ENCODE peak calls at places on chromosomes 3 and 15, in five cellular contexts. T is CD8-positive, alpha-beta T cell; R is activated B cell treated with CpG ODN at 0.5 μM for 24 hours; J is GM06990; W is heart right ventricle. U is an unnamed sample.

GRCh38 chr15:61621146-61621545 is 392.0 kb upstream of the RORA start:
- DNase-seq in T (no peak), R (no peak), J (no peak), W (no peak), U (no peak)

GRCh38 chr3:61090770-61091169 is 160.5 kb downstream of the FHIT start:
- DNase-seq in T (no peak), R (no peak), J (no peak), W (no peak), U (no peak)

GRCh38 chr15:70699873-70700272 is 63.5 kb downstream of the UACA start:
- DNase-seq in T (no peak), R (no peak), J (no peak), W (no peak), U (no peak)

GRCh38 chr3:42501681-42502428 is 588 bp upstream of the VIPR1 start:
- DNase-seq in T (peak), R (peak), J (peak), W (peak), U (peak)

GRCh38 chr3:52346623-52347530 is 30.8 kb downstream of the DNAH1 start:
- DNase-seq in T (no peak), R (no peak), J (no peak), W (peak), U (no peak)

GRCh38 chr3:82474711-82475110 is 713.3 kb upstream of the GBE1 start:
- DNase-seq in T (no peak), R (no peak), J (no peak), W (no peak), U (no peak)

GRCh38 chr3:70409018-70409417 is 96.6 kb upstream of the MDFIC2 start:
- DNase-seq in T (no peak), R (no peak), J (no peak), W (no peak), U (no peak)

GRCh38 chr15:97082835-97083234 is 752.3 kb downstream of the NR2F2 start:
- DNase-seq in T (no peak), R (no peak), J (no peak), W (no peak), U (no peak)

GRCh38 chr3:12759097-12759679 is at the start of gene TMEM40:
- DNase-seq in T (no peak), R (no peak), J (no peak), W (no peak), U (no peak)

GRCh38 chr3:44419923-44420650 is 57.4 kb downstream of the ZNF445 start:
- DNase-seq in T (no peak), R (no peak), J (no peak), W (no peak), U (no peak)

GRCh38 chr3:8579101-8579500 is 65.5 kb downstream of the SSUH2 start:
- DNase-seq in T (no peak), R (no peak), J (peak), W (no peak), U (no peak)

GRCh38 chr3:52623234-52623792 is 62.4 kb downstream of the PBRM1 start:
- DNase-seq in T (no peak), R (no peak), J (no peak), W (no peak), U (no peak)

GRCh38 chr3:69994934-69995333 is 4.6 kb upstream of the SAMMSON start:
- DNase-seq in T (no peak), R (no peak), J (no peak), W (no peak), U (no peak)

GRCh38 chr3:189337672-189338071 is 165.9 kb downstream of the TPRG1 start:
- DNase-seq in T (no peak), R (no peak), J (no peak), W (no peak), U (no peak)

GRCh38 chr3:150227839-150228238 is 180.3 kb upstream of the TSC22D2 start:
- DNase-seq in T (no peak), R (no peak), J (peak), W (peak), U (no peak)

GRCh38 chr15:85742186-85742751 is 52.5 kb downstream of the KLHL25 start:
- DNase-seq in T (no peak), R (no peak), J (no peak), W (no peak), U (no peak)

GRCh38 chr15:29568840-29569532 is 253.3 kb downstream of the TJP1 start:
- DNase-seq in T (no peak), R (no peak), J (no peak), W (no peak), U (no peak)

GRCh38 chr3:178170698-178171535 is 365.3 kb upstream of the KCNMB2 start:
- DNase-seq in T (no peak), R (no peak), J (no peak), W (no peak), U (no peak)

GRCh38 chr3:177441813-177442646 is 244.7 kb upstream of the TBL1XR1 start:
- DNase-seq in T (no peak), R (peak), J (peak), W (no peak), U (no peak)

GRCh38 chr15:54772663-54773062 is 424.1 kb downstream of the RSL24D1 start:
- DNase-seq in T (no peak), R (no peak), J (no peak), W (no peak), U (no peak)

GRCh38 chr3:10783360-10784346 is 32.4 kb upstream of the SLC6A11 start:
- DNase-seq in T (no peak), R (no peak), J (no peak), W (no peak), U (no peak)

GRCh38 chr3:64501298-64501906 is 186.4 kb downstream of the ADAMTS9 start:
- DNase-seq in T (no peak), R (no peak), J (no peak), W (no peak), U (no peak)

GRCh38 chr3:9897408-9898372 is 5.0 kb upstream of the IL17RE start:
- DNase-seq in T (no peak), R (no peak), J (no peak), W (no peak), U (no peak)

GRCh38 chr3:195224156-195224979 is 46.6 kb downstream of the XXYLT1 start:
- DNase-seq in T (no peak), R (peak), J (no peak), W (no peak), U (no peak)

GRCh38 chr3:27326211-27326948 is 42.8 kb downstream of the NEK10 start:
- DNase-seq in T (no peak), R (no peak), J (no peak), W (no peak), U (no peak)

GRCh38 chr3:151403246-151403645 is 18.7 kb upstream of the P2RY12 start:
- DNase-seq in T (no peak), R (no peak), J (no peak), W (no peak), U (no peak)

GRCh38 chr3:127628788-127629456 is at the start of gene PODXL2:
- DNase-seq in T (peak), R (peak), J (peak), W (peak), U (peak)

GRCh38 chr3:8576436-8576835 is 68.2 kb downstream of the SSUH2 start:
- DNase-seq in T (no peak), R (no peak), J (no peak), W (no peak), U (no peak)

GRCh38 chr15:38842991-38843610 is 278.5 kb upstream of the RASGRP1 start:
- DNase-seq in T (no peak), R (no peak), J (no peak), W (no peak), U (no peak)

GRCh38 chr3:158420654-158421396 is 150.2 kb upstream of the MLF1 start:
- DNase-seq in T (no peak), R (no peak), J (peak), W (no peak), U (no peak)

GRCh38 chr3:108079877-108080276 is 11.0 kb downstream of the CD47 start:
- DNase-seq in T (no peak), R (no peak), J (no peak), W (no peak), U (no peak)

GRCh38 chr3:58025824-58026579 is 17.8 kb downstream of the FLNB start:
- DNase-seq in T (no peak), R (no peak), J (no peak), W (no peak), U (no peak)

GRCh38 chr3:38480930-38481329 is 15.2 kb upstream of the EXOG start:
- DNase-seq in T (no peak), R (no peak), J (no peak), W (no peak), U (no peak)

GRCh38 chr15:73237910-73238309 is 130.8 kb downstream of the HCN4 start:
- DNase-seq in T (no peak), R (no peak), J (no peak), W (no peak), U (no peak)

GRCh38 chr15:20345401-20345958 is 196.1 kb downstream of the GOLGA6L6 start:
- DNase-seq in T (no peak), R (no peak), J (no peak), W (no peak), U (no peak)

GRCh38 chr3:129608087-129608935 is 1.8 kb upstream of the PLXND1 start:
- DNase-seq in T (no peak), R (no peak), J (no peak), W (peak), U (no peak)

GRCh38 chr3:107855710-107856109 is 235.1 kb downstream of the CD47 start:
- DNase-seq in T (no peak), R (no peak), J (no peak), W (no peak), U (no peak)

GRCh38 chr15:69540622-69541021 is 88.0 kb downstream of the RPLP1 start:
- DNase-seq in T (no peak), R (no peak), J (no peak), W (no peak), U (no peak)

GRCh38 chr15:85764649-85765277 is 30.0 kb downstream of the KLHL25 start:
- DNase-seq in T (no peak), R (no peak), J (no peak), W (no peak), U (no peak)

DNA sequence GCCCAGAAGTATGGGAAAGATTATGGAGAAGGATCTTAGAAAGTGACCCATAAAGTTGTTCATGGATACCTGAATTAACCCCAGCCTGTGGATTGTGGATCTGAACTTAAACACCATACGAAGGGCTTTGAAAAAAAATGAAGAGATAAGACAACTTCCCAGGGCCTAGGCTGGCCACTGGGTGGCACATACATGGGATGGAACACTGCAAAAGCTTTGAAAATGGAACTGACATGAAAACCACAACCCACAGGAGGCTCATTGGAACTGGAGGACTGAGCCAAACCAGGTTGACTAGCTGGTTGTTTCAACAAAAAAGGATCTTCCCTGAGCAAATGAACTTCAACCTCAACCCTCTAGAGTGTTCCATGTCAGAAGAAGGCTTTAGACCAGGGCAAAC is 34.5 kb downstream of the FMN1 start:
- DNase-seq in T (no peak), R (no peak), J (no peak), W (no peak), U (no peak)
- TF ChIP-seq CTCF in T (no peak), R (no peak), J (peak), W (no peak), U (no peak)

GRCh38 chr15:60219841-60220240 is 177.9 kb downstream of the ANXA2 start:
- DNase-seq in T (no peak), R (no peak), J (no peak), W (no peak), U (no peak)
- TF ChIP-seq CTCF in T (no peak), R (no peak), J (no peak), W (no peak), U (no peak)

DNA sequence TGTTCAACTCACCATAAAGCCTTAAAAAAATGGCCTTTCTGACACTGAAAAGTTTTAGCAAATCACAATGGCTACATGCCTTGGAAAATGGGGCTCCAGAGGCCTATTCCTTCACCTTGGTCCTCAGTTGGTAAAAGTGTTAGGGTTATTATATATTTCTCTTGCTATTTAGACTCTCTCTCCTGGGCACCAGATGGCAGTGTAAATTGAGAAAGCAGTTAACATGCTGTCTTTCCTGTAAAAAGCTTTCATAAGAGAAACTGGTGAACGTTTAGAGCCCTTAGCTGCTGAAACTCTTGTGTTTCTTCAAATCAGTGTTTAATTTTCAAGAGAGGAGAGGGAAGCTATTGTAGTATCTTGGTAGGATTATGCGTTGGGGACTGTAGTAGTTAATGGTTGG is 89.9 kb downstream of the LRTM1 start:
- DNase-seq in T (no peak), R (no peak), J (no peak), W (no peak), U (no peak)
- TF ChIP-seq CTCF in T (no peak), R (no peak), J (peak), W (no peak), U (no peak)

GRCh38 chr3:193592841-193593665 is at the start of gene OPA1:
- DNase-seq in T (peak), R (peak), J (peak), W (peak), U (peak)
- TF ChIP-seq CTCF in T (no peak), R (no peak), J (no peak), W (peak), U (no peak)

U was measured in D721Med.